ENCODE peak calls at places on chromosome X, in seven cellular contexts. One of them, this sample, is unnamed.

GRCh38 chrX:149870840-149871239 is 10.1 kb upstream of the MAGEA8 start:
- DNase-seq in tibial nerve: no peak
- DNase-seq in HCT116: no peak
- DNase-seq in transverse colon: no peak
- DNase-seq in sigmoid colon: no peak
- DNase-seq in ovary: no peak
- DNase-seq in heart left ventricle: no peak
- DNase-seq in this sample: no peak

GRCh38 chrX:89034679-89035078 is 287.7 kb downstream of the CPXCR1 start:
- DNase-seq in transverse colon: no peak
- DNase-seq in tibial nerve: no peak
- DNase-seq in ovary: no peak
- DNase-seq in heart left ventricle: no peak
- DNase-seq in HCT116: no peak
- DNase-seq in sigmoid colon: no peak
- DNase-seq in this sample: no peak

GRCh38 chrX:79154612-79155358 is 10.3 kb downstream of the GPR174 start:
- DNase-seq in heart left ventricle: no peak
- DNase-seq in ovary: no peak
- DNase-seq in HCT116: no peak
- DNase-seq in sigmoid colon: no peak
- DNase-seq in transverse colon: no peak
- DNase-seq in tibial nerve: no peak
- DNase-seq in this sample: no peak

GRCh38 chrX:17860811-17861495 is at the start of gene RAI2:
- DNase-seq in transverse colon: peak
- DNase-seq in heart left ventricle: peak
- DNase-seq in HCT116: no peak
- DNase-seq in sigmoid colon: peak
- DNase-seq in tibial nerve: peak
- DNase-seq in ovary: peak
- DNase-seq in this sample: peak

GRCh38 chrX:142686206-142686605 is 339.5 kb upstream of the SPANXN4 start:
- DNase-seq in transverse colon: no peak
- DNase-seq in HCT116: no peak
- DNase-seq in sigmoid colon: no peak
- DNase-seq in heart left ventricle: no peak
- DNase-seq in ovary: no peak
- DNase-seq in tibial nerve: no peak
- DNase-seq in this sample: no peak

GRCh38 chrX:13427441-13428054 is 107.7 kb upstream of the ATXN3L start:
- DNase-seq in HCT116: no peak
- DNase-seq in heart left ventricle: no peak
- DNase-seq in ovary: no peak
- DNase-seq in sigmoid colon: no peak
- DNase-seq in tibial nerve: no peak
- DNase-seq in transverse colon: no peak
- DNase-seq in this sample: no peak

GRCh38 chrX:150767045-150767395 is 73.8 kb downstream of the MTMR1 start:
- DNase-seq in ovary: no peak
- DNase-seq in sigmoid colon: no peak
- DNase-seq in transverse colon: no peak
- DNase-seq in HCT116: no peak
- DNase-seq in tibial nerve: peak
- DNase-seq in heart left ventricle: no peak
- DNase-seq in this sample: no peak

GRCh38 chrX:15418041-15418706 is 34.0 kb upstream of the VEGFD start:
- DNase-seq in transverse colon: no peak
- DNase-seq in HCT116: no peak
- DNase-seq in tibial nerve: no peak
- DNase-seq in sigmoid colon: no peak
- DNase-seq in heart left ventricle: no peak
- DNase-seq in ovary: no peak
- DNase-seq in this sample: no peak

GRCh38 chrX:12489341-12489740 is 301.9 kb upstream of the PRPS2 start:
- DNase-seq in ovary: no peak
- DNase-seq in tibial nerve: no peak
- DNase-seq in HCT116: no peak
- DNase-seq in heart left ventricle: no peak
- DNase-seq in transverse colon: no peak
- DNase-seq in sigmoid colon: no peak
- DNase-seq in this sample: no peak

GRCh38 chrX:153379508-153379907 is 21.6 kb downstream of the PNMA6E start:
- DNase-seq in sigmoid colon: no peak
- DNase-seq in ovary: no peak
- DNase-seq in HCT116: no peak
- DNase-seq in tibial nerve: no peak
- DNase-seq in transverse colon: no peak
- DNase-seq in heart left ventricle: no peak
- DNase-seq in this sample: no peak

GRCh38 chrX:49160908-49161307 is 1.6 kb upstream of the MAGIX start:
- DNase-seq in tibial nerve: no peak
- DNase-seq in transverse colon: no peak
- DNase-seq in heart left ventricle: no peak
- DNase-seq in ovary: no peak
- DNase-seq in sigmoid colon: no peak
- DNase-seq in HCT116: no peak
- DNase-seq in this sample: no peak

GRCh38 chrX:70422886-70423336 is at the start of gene GDPD2:
- DNase-seq in sigmoid colon: no peak
- DNase-seq in tibial nerve: no peak
- DNase-seq in heart left ventricle: no peak
- DNase-seq in HCT116: no peak
- DNase-seq in transverse colon: peak
- DNase-seq in ovary: no peak
- DNase-seq in this sample: no peak

GRCh38 chrX:14936561-14936960 is 63.3 kb downstream of the MOSPD2 start:
- DNase-seq in heart left ventricle: no peak
- DNase-seq in ovary: no peak
- DNase-seq in transverse colon: no peak
- DNase-seq in sigmoid colon: no peak
- DNase-seq in tibial nerve: no peak
- DNase-seq in HCT116: peak
- DNase-seq in this sample: no peak

GRCh38 chrX:79400618-79401017 is 33.5 kb upstream of the ITM2A start:
- DNase-seq in tibial nerve: no peak
- DNase-seq in heart left ventricle: no peak
- DNase-seq in ovary: no peak
- DNase-seq in sigmoid colon: no peak
- DNase-seq in HCT116: no peak
- DNase-seq in transverse colon: no peak
- DNase-seq in this sample: no peak

GRCh38 chrX:19544693-19545305 is 29.5 kb upstream of the MAP3K15 start:
- DNase-seq in ovary: no peak
- DNase-seq in transverse colon: peak
- DNase-seq in tibial nerve: peak
- DNase-seq in sigmoid colon: no peak
- DNase-seq in heart left ventricle: no peak
- DNase-seq in HCT116: peak
- DNase-seq in this sample: no peak

GRCh38 chrX:66030505-66031317 is 9.2 kb downstream of the VSIG4 start:
- DNase-seq in sigmoid colon: no peak
- DNase-seq in HCT116: peak
- DNase-seq in ovary: no peak
- DNase-seq in heart left ventricle: no peak
- DNase-seq in transverse colon: peak
- DNase-seq in tibial nerve: no peak
- DNase-seq in this sample: no peak

GRCh38 chrX:71930298-71930697 is 19.7 kb downstream of the NHSL2 start:
- DNase-seq in heart left ventricle: no peak
- DNase-seq in HCT116: no peak
- DNase-seq in tibial nerve: no peak
- DNase-seq in sigmoid colon: no peak
- DNase-seq in ovary: no peak
- DNase-seq in transverse colon: no peak
- DNase-seq in this sample: no peak

GRCh38 chrX:5388087-5388486 is 840.6 kb downstream of the NLGN4X start:
- DNase-seq in heart left ventricle: no peak
- DNase-seq in tibial nerve: no peak
- DNase-seq in sigmoid colon: no peak
- DNase-seq in transverse colon: no peak
- DNase-seq in HCT116: no peak
- DNase-seq in ovary: no peak
- DNase-seq in this sample: no peak

GRCh38 chrX:42524374-42524773 is 253.6 kb downstream of the PPP1R2C start:
- DNase-seq in HCT116: peak
- DNase-seq in tibial nerve: no peak
- DNase-seq in ovary: no peak
- DNase-seq in heart left ventricle: no peak
- DNase-seq in transverse colon: no peak
- DNase-seq in sigmoid colon: no peak
- DNase-seq in this sample: no peak

GRCh38 chrX:53686151-53686885 is at the start of gene HUWE1:
- DNase-seq in sigmoid colon: peak
- DNase-seq in transverse colon: peak
- DNase-seq in heart left ventricle: peak
- DNase-seq in ovary: peak
- DNase-seq in tibial nerve: peak
- DNase-seq in HCT116: no peak
- DNase-seq in this sample: peak
- TF ChIP-seq POLR2A in sigmoid colon: no peak
- TF ChIP-seq POLR2A in transverse colon: peak
- TF ChIP-seq POLR2A in heart left ventricle: peak
- TF ChIP-seq POLR2A in ovary: peak
- TF ChIP-seq POLR2A in tibial nerve: peak
- TF ChIP-seq POLR2A in HCT116: peak
- TF ChIP-seq POLR2A in this sample: peak

GRCh38 chrX:119477812-119478232 is 9.6 kb downstream of the SLC25A5 start:
- DNase-seq in HCT116: no peak
- DNase-seq in heart left ventricle: no peak
- DNase-seq in tibial nerve: peak
- DNase-seq in sigmoid colon: no peak
- DNase-seq in ovary: peak
- DNase-seq in transverse colon: peak
- DNase-seq in this sample: peak

GRCh38 chrX:119474615-119475388 is 6.6 kb downstream of the SLC25A5 start:
- DNase-seq in HCT116: no peak
- DNase-seq in sigmoid colon: no peak
- DNase-seq in tibial nerve: no peak
- DNase-seq in heart left ventricle: no peak
- DNase-seq in transverse colon: no peak
- DNase-seq in ovary: no peak
- DNase-seq in this sample: no peak

GRCh38 chrX:119479845-119480244 is 11.6 kb downstream of the SLC25A5 start:
- DNase-seq in heart left ventricle: no peak
- DNase-seq in ovary: no peak
- DNase-seq in tibial nerve: no peak
- DNase-seq in sigmoid colon: peak
- DNase-seq in HCT116: no peak
- DNase-seq in transverse colon: no peak
- DNase-seq in this sample: no peak

GRCh38 chrX:119478504-119478903 is 10.3 kb downstream of the SLC25A5 start:
- DNase-seq in HCT116: no peak
- DNase-seq in transverse colon: no peak
- DNase-seq in heart left ventricle: no peak
- DNase-seq in ovary: no peak
- DNase-seq in tibial nerve: no peak
- DNase-seq in sigmoid colon: no peak
- DNase-seq in this sample: no peak

DNA sequence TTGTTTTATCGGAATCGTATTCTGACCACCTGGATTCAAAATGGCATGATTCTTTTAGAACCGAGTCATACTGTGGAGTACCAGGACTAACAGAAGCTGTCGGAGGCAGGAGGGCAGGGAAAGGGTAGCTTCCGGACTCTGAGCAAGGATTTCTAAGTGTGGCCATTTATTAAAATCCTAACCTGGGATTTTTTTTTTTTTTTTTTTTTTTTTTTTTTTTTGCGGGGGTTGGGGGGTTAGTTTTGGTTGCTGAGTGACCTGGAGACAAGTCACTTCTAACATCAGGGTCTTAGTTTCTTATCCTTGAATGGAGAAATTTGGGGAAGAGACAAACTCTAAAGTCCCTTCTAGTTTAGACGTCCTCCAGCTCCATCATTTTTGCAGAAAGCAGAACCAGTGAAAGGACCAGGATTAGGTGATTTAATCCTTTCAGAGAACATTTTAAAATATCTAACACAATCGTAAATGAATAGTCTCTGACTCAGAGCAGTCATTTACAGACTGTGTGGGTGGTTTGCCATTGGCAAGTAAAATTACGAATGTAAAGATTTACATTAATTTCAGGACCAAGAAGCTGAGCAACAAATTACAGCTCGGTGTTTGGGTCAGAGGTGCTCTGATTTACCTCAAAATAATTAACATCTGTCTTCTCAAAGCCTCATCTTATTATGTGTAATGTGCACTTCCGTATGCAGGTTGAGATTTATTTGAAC is 7.3 kb downstream of the SLC25A5 start:
- DNase-seq in sigmoid colon: no peak
- DNase-seq in tibial nerve: no peak
- DNase-seq in ovary: no peak
- DNase-seq in HCT116: no peak
- DNase-seq in transverse colon: no peak
- DNase-seq in heart left ventricle: no peak
- DNase-seq in this sample: no peak
- H3K4me3 ChIP-seq in sigmoid colon: no peak
- H3K4me3 ChIP-seq in tibial nerve: no peak
- H3K4me3 ChIP-seq in ovary: no peak
- H3K4me3 ChIP-seq in HCT116: no peak
- H3K4me3 ChIP-seq in transverse colon: no peak
- H3K4me3 ChIP-seq in heart left ventricle: no peak
- H3K4me3 ChIP-seq in this sample: no peak

GRCh38 chrX:22141061-22141460 is 108.9 kb downstream of the PHEX start:
- DNase-seq in heart left ventricle: no peak
- DNase-seq in tibial nerve: no peak
- DNase-seq in transverse colon: no peak
- DNase-seq in ovary: no peak
- DNase-seq in HCT116: no peak
- DNase-seq in sigmoid colon: no peak
- DNase-seq in this sample: no peak

GRCh38 chrX:22136711-22137110 is 104.6 kb downstream of the PHEX start:
- DNase-seq in heart left ventricle: no peak
- DNase-seq in ovary: no peak
- DNase-seq in sigmoid colon: no peak
- DNase-seq in transverse colon: no peak
- DNase-seq in HCT116: no peak
- DNase-seq in tibial nerve: no peak
- DNase-seq in this sample: no peak

GRCh38 chrX:22135171-22135711 is 103.1 kb downstream of the PHEX start:
- DNase-seq in transverse colon: no peak
- DNase-seq in tibial nerve: no peak
- DNase-seq in heart left ventricle: no peak
- DNase-seq in HCT116: no peak
- DNase-seq in sigmoid colon: no peak
- DNase-seq in ovary: no peak
- DNase-seq in this sample: no peak

GRCh38 chrX:22134681-22135080 is 102.6 kb downstream of the PHEX start:
- DNase-seq in sigmoid colon: no peak
- DNase-seq in tibial nerve: no peak
- DNase-seq in transverse colon: no peak
- DNase-seq in ovary: no peak
- DNase-seq in heart left ventricle: no peak
- DNase-seq in HCT116: no peak
- DNase-seq in this sample: no peak

GRCh38 chrX:22135994-22136684 is 104.0 kb downstream of the PHEX start:
- DNase-seq in sigmoid colon: no peak
- DNase-seq in ovary: no peak
- DNase-seq in tibial nerve: peak
- DNase-seq in HCT116: peak
- DNase-seq in heart left ventricle: no peak
- DNase-seq in transverse colon: no peak
- DNase-seq in this sample: no peak
- TF ChIP-seq POLR2A in sigmoid colon: no peak
- TF ChIP-seq POLR2A in ovary: no peak
- TF ChIP-seq POLR2A in tibial nerve: no peak
- TF ChIP-seq POLR2A in HCT116: no peak
- TF ChIP-seq POLR2A in heart left ventricle: no peak
- TF ChIP-seq POLR2A in transverse colon: no peak
- TF ChIP-seq POLR2A in this sample: no peak

GRCh38 chrX:56802921-56803848 is 74.1 kb downstream of the NBDY start:
- DNase-seq in transverse colon: peak
- DNase-seq in HCT116: no peak
- DNase-seq in ovary: peak
- DNase-seq in heart left ventricle: peak
- DNase-seq in tibial nerve: peak
- DNase-seq in sigmoid colon: peak
- DNase-seq in this sample: peak
- H3K4me3 ChIP-seq in transverse colon: peak
- H3K4me3 ChIP-seq in HCT116: no peak
- H3K4me3 ChIP-seq in ovary: peak
- H3K4me3 ChIP-seq in heart left ventricle: peak
- H3K4me3 ChIP-seq in tibial nerve: peak
- H3K4me3 ChIP-seq in sigmoid colon: peak
- H3K4me3 ChIP-seq in this sample: peak